ENCODE peak calls at places on chromosomes 6 and 20, in six cellular contexts. Z, R, K, W, G and X are unnamed samples.
A peak's percentile ranks its signal among the peaks of the same experiment; 100 is the strongest.

GRCh38 chr6:150238294-150238693 is 95.5 kb downstream of the PPP1R14C start:
- ATAC-seq in G (no peak), Z (peak; percentile 41), R (no peak), W (peak; percentile 33), K (peak; percentile 79), X (no peak)

GRCh38 chr6:148295261-148295887 is 47.3 kb upstream of the SASH1 start:
- ATAC-seq in G (no peak), K (no peak), W (no peak), Z (no peak), R (no peak), X (no peak)

GRCh38 chr20:64101731-64102621 is 5.4 kb downstream of the NPBWR2 start:
- ATAC-seq in Z (peak; percentile 67), K (peak; percentile 96), R (peak; percentile 70), G (peak; percentile 81), W (peak; percentile 83), X (peak; percentile 55)

GRCh38 chr20:18615020-18615652 is 27.3 kb downstream of the DTD1 start:
- ATAC-seq in Z (no peak), K (no peak), R (peak; percentile 39), W (no peak), G (no peak), X (no peak)

GRCh38 chr6:36779227-36779626 is 60.0 kb downstream of the CPNE5 start:
- ATAC-seq in Z (no peak), K (no peak), G (no peak), R (no peak), W (no peak), X (no peak)

GRCh38 chr20:10490706-10491105 is 55.6 kb downstream of the SLX4IP start:
- ATAC-seq in Z (no peak), R (no peak), W (peak; percentile 28), G (no peak), K (no peak), X (no peak)

GRCh38 chr6:111552241-111552744 is 53.4 kb downstream of the TRAF3IP2 start:
- ATAC-seq in W (no peak), Z (peak; percentile 84), G (peak; percentile 79), R (no peak), K (peak; percentile 72), X (peak; percentile 89)

GRCh38 chr6:81446509-81446908 is 306.0 kb downstream of the TENT5A start:
- ATAC-seq in K (no peak), G (no peak), Z (no peak), W (no peak), R (no peak), X (no peak)

GRCh38 chr20:54291339-54292060 is 83.6 kb downstream of the PFDN4 start:
- ATAC-seq in K (no peak), W (no peak), R (no peak), Z (no peak), G (no peak), X (no peak)

GRCh38 chr6:57024321-57024720 is 22.2 kb upstream of the KIAA1586 start:
- ATAC-seq in K (no peak), G (no peak), Z (no peak), W (no peak), R (no peak), X (no peak)

GRCh38 chr20:12591949-12592470 is 416.8 kb upstream of the SPTLC3 start:
- ATAC-seq in W (no peak), R (no peak), G (no peak), Z (peak; percentile 29), K (no peak), X (no peak)

GRCh38 chr6:74557236-74557635 is 648.6 kb downstream of the COL12A1 start:
- ATAC-seq in W (no peak), R (no peak), K (no peak), G (no peak), Z (no peak), X (no peak)

GRCh38 chr6:6738922-6739717 is 150.6 kb downstream of the LY86 start:
- ATAC-seq in Z (no peak), G (no peak), K (no peak), R (no peak), W (no peak), X (no peak)

GRCh38 chr6:168333471-168333870 is 13.9 kb upstream of the DACT2 start:
- ATAC-seq in Z (no peak), R (no peak), K (peak; percentile 98), G (no peak), W (no peak), X (no peak)

GRCh38 chr20:4861961-4862360 is 139.3 kb downstream of the SLC23A2 start:
- ATAC-seq in Z (no peak), G (no peak), W (no peak), R (no peak), K (no peak), X (no peak)

GRCh38 chr6:15312500-15312899 is 66.6 kb downstream of the JARID2 start:
- ATAC-seq in K (no peak), W (peak; percentile 41), G (no peak), Z (no peak), R (no peak), X (no peak)

GRCh38 chr6:15310680-15311079 is 64.8 kb downstream of the JARID2 start:
- ATAC-seq in W (no peak), Z (no peak), R (no peak), G (no peak), K (no peak), X (no peak)

GRCh38 chr6:15313367-15313766 is 67.5 kb downstream of the JARID2 start:
- ATAC-seq in K (peak; percentile 15), R (no peak), Z (peak; percentile 63), W (peak; percentile 55), G (no peak), X (no peak)

GRCh38 chr6:15308445-15309213 is 62.8 kb downstream of the JARID2 start:
- ATAC-seq in G (no peak), W (peak; percentile 13), K (no peak), Z (no peak), R (no peak), X (no peak)

DNA sequence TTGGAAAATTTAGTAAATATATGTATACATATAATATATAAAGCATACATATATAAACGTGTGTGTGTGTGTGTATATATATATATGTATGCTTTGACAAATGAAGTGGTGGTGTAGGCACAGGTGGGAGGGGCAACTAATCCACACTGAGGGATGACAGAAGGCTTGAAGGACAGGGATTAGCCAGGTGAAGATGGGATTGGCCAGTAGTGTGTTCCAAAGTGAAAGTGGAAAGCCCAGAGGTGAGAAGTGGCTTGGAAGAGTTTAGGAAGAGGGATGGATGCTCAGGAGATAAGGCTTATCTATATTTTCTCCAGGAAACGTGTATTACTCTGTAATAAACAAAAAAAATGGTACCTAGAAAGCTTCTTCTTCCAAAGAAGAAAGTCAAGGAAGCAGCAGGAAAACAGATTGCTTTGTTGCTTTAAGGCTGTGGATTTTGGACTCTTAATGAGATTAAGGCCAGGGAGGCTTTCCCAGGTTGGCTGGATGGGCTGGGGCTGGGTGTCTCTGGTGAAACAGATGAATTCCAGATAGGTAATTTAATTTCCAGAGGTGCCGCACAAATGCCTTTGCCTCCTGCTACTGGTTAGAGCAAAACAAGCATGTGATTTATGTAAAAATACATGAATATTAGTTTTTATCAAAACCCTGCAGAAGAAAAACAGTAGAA is 63.9 kb downstream of the JARID2 start:
- ATAC-seq in R (no peak), G (peak; percentile 65), W (no peak), K (no peak), Z (no peak), X (no peak)
- H3K4me1 ChIP-seq in R (peaks cover 13% of the 10 kb centered on the region), G (peaks cover 36% of the 10 kb centered on the region), W (peaks cover 62% of the 10 kb centered on the region), K (peaks cover 44% of the 10 kb centered on the region), Z (peaks cover 35% of the 10 kb centered on the region), X (peaks cover 11% of the 10 kb centered on the region)

GRCh38 chr6:38684904-38685303 is 18.0 kb downstream of the GLO1 start:
- ATAC-seq in W (no peak), K (no peak), G (no peak), R (no peak), Z (no peak), X (no peak)

GRCh38 chr6:38686270-38687042 is 16.5 kb downstream of the GLO1 start:
- ATAC-seq in R (no peak), G (no peak), W (no peak), K (no peak), Z (no peak), X (no peak)

GRCh38 chr6:38687549-38687948 is 15.4 kb downstream of the GLO1 start:
- ATAC-seq in K (no peak), R (no peak), W (no peak), G (no peak), Z (no peak), X (no peak)

GRCh38 chr6:38687043-38687353 is 15.9 kb downstream of the GLO1 start:
- ATAC-seq in R (no peak), G (peak; percentile 89), Z (no peak), K (peak; percentile 27), W (peak; percentile 13), X (no peak)

DNA sequence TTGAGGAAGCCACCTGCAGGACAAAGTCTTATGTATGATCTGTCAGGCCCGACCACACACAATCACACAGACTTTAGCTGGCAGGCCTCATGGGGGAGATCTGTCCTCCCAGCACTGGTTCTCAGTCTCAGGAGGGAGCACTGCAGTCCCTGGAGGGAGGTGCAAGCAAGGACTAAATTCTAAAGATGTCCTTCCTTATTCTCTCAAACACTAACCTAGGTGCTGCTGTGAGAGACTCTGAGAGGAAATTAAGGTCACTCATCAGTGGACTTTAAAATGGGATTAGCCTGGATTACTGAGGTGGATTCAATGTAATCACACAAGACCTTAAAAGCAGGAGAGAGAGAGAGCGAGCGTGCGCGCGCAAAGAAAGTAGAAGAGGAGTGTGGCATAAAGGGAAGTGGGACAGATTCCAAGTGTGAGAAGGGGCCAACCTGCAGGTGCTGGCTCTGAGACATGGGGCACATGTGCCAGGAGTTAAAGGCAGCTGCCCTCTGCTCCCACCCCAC is 14.3 kb downstream of the GLO1 start:
- ATAC-seq in R (no peak), G (peak; percentile 93), Z (no peak), K (peak; percentile 73), W (peak; percentile 96), X (no peak)
- TF ChIP-seq CTCF in R (no peak), G (peak; percentile 35), Z (no peak), K (no peak), W (peak; percentile 18), X (no peak)

GRCh38 chr20:58091810-58092209 is 136.6 kb downstream of the ANKRD60 start:
- ATAC-seq in G (no peak), R (no peak), W (no peak), Z (no peak), K (no peak), X (no peak)

GRCh38 chr20:58092871-58093270 is 135.6 kb downstream of the ANKRD60 start:
- ATAC-seq in W (no peak), K (no peak), R (no peak), G (no peak), Z (no peak), X (no peak)

GRCh38 chr20:58094698-58095097 is 133.8 kb downstream of the ANKRD60 start:
- ATAC-seq in G (no peak), Z (no peak), K (no peak), W (no peak), R (no peak), X (no peak)

GRCh38 chr20:58092353-58092752 is 136.1 kb downstream of the ANKRD60 start:
- ATAC-seq in W (no peak), R (no peak), K (no peak), Z (no peak), G (no peak), X (no peak)

GRCh38 chr20:58094160-58094559 is 134.3 kb downstream of the ANKRD60 start:
- ATAC-seq in G (no peak), Z (no peak), W (no peak), R (no peak), K (no peak), X (no peak)
- TF ChIP-seq EP300 in G (no peak), Z (no peak), W (no peak), R (no peak), K (no peak), X (no peak)

DNA sequence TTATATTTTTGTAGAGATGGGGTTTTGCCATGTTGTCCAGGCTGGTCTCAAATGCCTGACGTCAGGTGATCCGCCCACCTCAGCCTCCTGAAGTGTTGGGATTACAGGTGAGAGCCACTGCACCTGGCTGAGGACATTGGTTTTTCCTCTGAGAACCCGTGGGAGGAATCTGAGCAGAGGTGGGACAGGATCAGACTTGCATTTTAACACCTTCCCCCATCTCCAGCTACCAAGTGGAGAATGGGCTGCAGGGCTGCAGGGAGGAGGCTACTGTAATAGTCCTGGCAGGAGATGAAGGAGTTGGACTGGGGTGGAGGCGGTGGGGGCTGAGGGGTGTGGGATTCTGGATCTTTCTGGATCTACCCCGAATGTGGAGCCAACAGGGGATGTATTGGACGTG is 24.5 kb downstream of the FAM110A start:
- ATAC-seq in K (no peak), G (no peak), Z (no peak), W (no peak), R (no peak), X (no peak)
- H3K4me1 ChIP-seq in K (no peaks in the 10 kb centered on the region), G (no peaks in the 10 kb centered on the region), Z (peaks cover 15% of the 10 kb centered on the region), W (peaks cover 12% of the 10 kb centered on the region), R (peaks cover 14% of the 10 kb centered on the region), X (no peaks in the 10 kb centered on the region)